ENCODE peak calls at places on chromosomes 11 and 22, in six cellular contexts. Z is foreskin keratinocyte, U is thoracic aorta, Y is fibroblast of pulmonary artery, L is GM06990, O is upper lobe of right lung. W is an unnamed sample.

GRCh38 chr11:32002311-32002710 is 88.6 kb upstream of the RCN1 start:
- DNase-seq in Z (no peak), U (no peak), Y (no peak), L (no peak), O (no peak), W (no peak)

GRCh38 chr22:30681840-30682239 is 12.8 kb upstream of the OSBP2 start:
- DNase-seq in Z (no peak), U (no peak), Y (no peak), L (no peak), O (peak; percentile 2), W (no peak)

GRCh38 chr22:50688448-50688847 is 15.8 kb downstream of the SHANK3 start:
- DNase-seq in Z (no peak), U (no peak), Y (no peak), L (no peak), O (peak; percentile 52), W (no peak)

GRCh38 chr11:93740031-93740801 is 1.1 kb downstream of the TAF1D start:
- DNase-seq in Z (peak; percentile 46), U (no peak), Y (peak; percentile 38), L (peak; percentile 59), O (peak; percentile 68), W (no peak)

GRCh38 chr11:85809191-85809590 is 1.8 kb downstream of the SYTL2 start:
- DNase-seq in Z (no peak), U (no peak), Y (no peak), L (no peak), O (no peak), W (no peak)

GRCh38 chr11:46304605-46305004 is 27.1 kb downstream of the CREB3L1 start:
- DNase-seq in Z (no peak), U (no peak), Y (no peak), L (no peak), O (no peak), W (no peak)

GRCh38 chr11:72848846-72849466 is 34.7 kb downstream of the ATG16L2 start:
- DNase-seq in Z (no peak), U (no peak), Y (peak; percentile 62), L (no peak), O (no peak), W (peak; percentile 55)

GRCh38 chr11:108591893-108592292 is 1.7 kb downstream of the EXPH5 start:
- DNase-seq in Z (no peak), U (no peak), Y (no peak), L (no peak), O (no peak), W (no peak)

GRCh38 chr11:94933225-94934130 is 39.9 kb downstream of the CWC15 start:
- DNase-seq in Z (peak; percentile 37), U (no peak), Y (peak; percentile 87), L (no peak), O (no peak), W (peak; percentile 35)

GRCh38 chr11:84865791-84866535 is 761.2 kb downstream of the DLG2 start:
- DNase-seq in Z (no peak), U (no peak), Y (no peak), L (no peak), O (no peak), W (no peak)

GRCh38 chr11:91591021-91591420 is 633.6 kb upstream of the FAT3 start:
- DNase-seq in Z (no peak), U (no peak), Y (no peak), L (no peak), O (no peak), W (no peak)

GRCh38 chr22:27984001-27984695 is 65.1 kb upstream of the PITPNB start:
- DNase-seq in Z (no peak), U (no peak), Y (no peak), L (no peak), O (no peak), W (no peak)

GRCh38 chr11:65884716-65885092 is 3.6 kb downstream of the FIBP start:
- DNase-seq in Z (no peak), U (no peak), Y (peak; percentile 83), L (peak; percentile 80), O (peak; percentile 90), W (peak; percentile 92)

GRCh38 chr22:26724414-26724813 is 67.0 kb downstream of the MIAT start:
- DNase-seq in Z (no peak), U (no peak), Y (no peak), L (no peak), O (no peak), W (no peak)

GRCh38 chr11:111229604-111230003 is 15.9 kb upstream of the POU2AF2 start:
- DNase-seq in Z (no peak), U (no peak), Y (no peak), L (no peak), O (no peak), W (no peak)

GRCh38 chr11:36123353-36124220 is 165.6 kb downstream of the COMMD9 start:
- DNase-seq in Z (no peak), U (no peak), Y (no peak), L (no peak), O (no peak), W (no peak)

GRCh38 chr11:99370557-99371200 is 349.9 kb downstream of the CNTN5 start:
- DNase-seq in Z (peak; percentile 2), U (no peak), Y (peak; percentile 80), L (no peak), O (no peak), W (no peak)

GRCh38 chr22:44289429-44290171 is 23.2 kb downstream of the SHISAL1 start:
- DNase-seq in Z (no peak), U (no peak), Y (no peak), L (no peak), O (no peak), W (peak; percentile 67)

GRCh38 chr22:39658367-39658766 is 87.8 kb downstream of the CACNA1I start:
- DNase-seq in Z (no peak), U (no peak), Y (no peak), L (no peak), O (no peak), W (no peak)

GRCh38 chr22:37088108-37088605 is 21.4 kb downstream of the TMPRSS6 start:
- DNase-seq in Z (no peak), U (no peak), Y (no peak), L (no peak), O (no peak), W (no peak)

GRCh38 chr22:38350444-38351359 is 33.5 kb upstream of the CSNK1E start:
- DNase-seq in Z (no peak), U (no peak), Y (no peak), L (no peak), O (peak; percentile 44), W (no peak)

GRCh38 chr22:31248965-31249940 is 37.2 kb downstream of the LIMK2 start:
- DNase-seq in Z (no peak), U (no peak), Y (no peak), L (no peak), O (no peak), W (no peak)

GRCh38 chr11:132856032-132856431 is 676.3 kb downstream of the OPCML start:
- DNase-seq in Z (no peak), U (no peak), Y (no peak), L (no peak), O (no peak), W (no peak)

GRCh38 chr11:132862137-132862536 is 670.2 kb downstream of the OPCML start:
- DNase-seq in Z (no peak), U (no peak), Y (no peak), L (no peak), O (no peak), W (peak; percentile 48)

GRCh38 chr11:132853886-132854285 is 678.4 kb downstream of the OPCML start:
- DNase-seq in Z (no peak), U (no peak), Y (no peak), L (no peak), O (no peak), W (no peak)

GRCh38 chr11:132855516-132855915 is 676.8 kb downstream of the OPCML start:
- DNase-seq in Z (no peak), U (no peak), Y (no peak), L (no peak), O (no peak), W (no peak)

GRCh38 chr11:132858203-132858602 is 674.1 kb downstream of the OPCML start:
- DNase-seq in Z (no peak), U (no peak), Y (peak; percentile 23), L (no peak), O (no peak), W (no peak)
- TF ChIP-seq CTCF in Z (peak; percentile 4), U (no peak), Y (peak; percentile 21), L (no peak), O (no peak), W (no peak)

GRCh38 chr11:97687106-97687505 is 1297.3 kb downstream of the JRKL start:
- DNase-seq in Z (no peak), U (no peak), Y (no peak), L (no peak), O (no peak), W (peak; percentile 7)

GRCh38 chr11:97684486-97685439 is 1295.0 kb downstream of the JRKL start:
- DNase-seq in Z (no peak), U (no peak), Y (no peak), L (no peak), O (no peak), W (no peak)

DNA sequence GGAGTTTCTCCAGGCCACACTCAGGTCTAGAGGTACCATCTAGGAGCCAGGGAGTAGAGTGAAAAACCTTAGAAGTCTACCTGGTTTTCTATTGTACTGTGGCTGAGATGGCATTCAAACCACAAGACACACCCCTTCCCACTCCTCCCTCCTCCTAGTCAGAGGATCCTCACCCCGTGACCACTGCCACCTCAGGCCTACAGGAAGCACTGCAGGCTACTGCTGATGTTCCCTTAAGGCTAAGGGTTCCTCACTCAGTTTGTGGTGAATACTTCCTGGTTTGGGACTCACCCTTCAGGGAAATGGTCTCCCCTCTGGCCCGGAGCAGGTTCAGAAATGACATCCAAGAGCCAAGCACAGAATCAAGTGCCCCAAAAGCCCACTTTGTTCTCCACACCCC is 1293.9 kb downstream of the JRKL start:
- DNase-seq in Z (peak; percentile 3), U (no peak), Y (no peak), L (no peak), O (no peak), W (no peak)
- TF ChIP-seq CTCF in Z (no peak), U (no peak), Y (no peak), L (no peak), O (no peak), W (no peak)

DNA sequence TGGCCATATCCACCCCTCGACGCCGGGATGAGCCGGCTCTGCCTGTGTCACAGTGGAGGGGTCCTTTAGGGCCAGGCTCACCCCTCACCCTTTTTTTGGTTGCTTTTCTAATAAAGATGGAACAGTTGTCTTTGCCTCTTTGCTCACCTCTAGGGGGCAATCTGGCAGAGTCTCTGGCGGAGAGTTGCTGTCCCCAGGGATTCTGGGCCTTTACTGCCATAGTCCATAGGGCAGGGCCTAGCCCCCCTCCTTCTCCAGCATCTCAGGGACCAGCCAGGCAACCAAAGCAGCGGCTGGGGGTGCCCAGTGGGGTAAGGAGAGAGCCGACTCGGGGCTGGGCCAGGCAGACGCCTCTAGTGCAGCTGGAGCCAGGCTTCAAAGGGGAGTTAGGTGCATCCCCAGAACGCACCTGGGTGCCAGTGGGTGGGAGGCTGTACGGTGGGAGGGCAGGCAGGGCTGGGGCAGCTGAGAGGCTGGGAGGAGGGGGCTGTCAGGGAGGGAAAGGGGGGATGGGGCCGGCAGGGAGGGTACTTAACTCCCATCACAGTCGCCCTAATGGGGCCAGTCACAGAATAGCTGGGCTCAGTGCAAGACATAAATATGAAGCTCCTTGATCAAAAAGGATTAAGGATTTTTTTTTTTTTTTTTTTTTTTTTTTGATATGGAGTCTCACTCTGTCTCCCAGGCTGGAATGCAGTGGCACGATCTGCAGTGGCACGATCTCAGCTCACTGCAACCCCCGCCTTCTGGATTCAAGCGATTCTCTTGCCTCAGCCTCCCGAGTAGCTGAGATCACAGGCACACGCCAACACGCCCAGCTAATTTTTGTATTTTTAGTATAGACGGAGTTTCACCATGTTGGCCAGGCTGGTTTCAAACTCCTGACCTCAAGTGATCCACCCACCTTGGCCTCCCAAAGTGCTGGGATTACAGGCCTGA is 2.5 kb upstream of the SUSD2 start:
- DNase-seq in Z (no peak), U (no peak), Y (peak; percentile 24), L (no peak), O (no peak), W (peak; percentile 57)
- TF ChIP-seq CTCF in Z (peak; percentile 47), U (peak; percentile 40), Y (peak; percentile 45), L (peak; percentile 43), O (peak; percentile 18), W (peak; percentile 52)

GRCh38 chr11:9315078-9315688 is 790 bp upstream of the TMEM41B start:
- DNase-seq in Z (no peak), U (no peak), Y (no peak), L (no peak), O (no peak), W (no peak)
- TF ChIP-seq CTCF in Z (no peak), U (no peak), Y (no peak), L (no peak), O (no peak), W (peak; percentile 3)